ENCODE peak calls at places on chromosomes 4 and X, in six cellular contexts. R, J, B, S, P and F are unnamed samples.

GRCh38 chr4:153570228-153570973 is 104.2 kb downstream of the TMEM131L start:
- DNase-seq in R (no peak), J (no peak), B (no peak), S (no peak), P (no peak), F (no peak)

GRCh38 chrX:13126785-13127184 is 82.4 kb upstream of the FAM9C start:
- DNase-seq in R (no peak), J (no peak), B (no peak), S (no peak), P (no peak), F (no peak)

GRCh38 chrX:20144491-20144890 is 2.9 kb upstream of the EIF1AX start:
- DNase-seq in R (no peak), J (no peak), B (no peak), S (no peak), P (no peak), F (no peak)

GRCh38 chr4:173367285-173367684 is 3.5 kb upstream of the SAP30 start:
- DNase-seq in R (no peak), J (no peak), B (no peak), S (no peak), P (no peak), F (no peak)

GRCh38 chrX:85988353-85988752 is 59.0 kb downstream of the CHM start:
- DNase-seq in R (no peak), J (no peak), B (no peak), S (no peak), P (no peak), F (no peak)

GRCh38 chr4:150078996-150079581 is 844 bp downstream of the DCLK2 start:
- DNase-seq in R (peak; percentile 28), J (peak; percentile 41), B (peak; percentile 78), S (peak; percentile 22), P (peak; percentile 23), F (no peak)

GRCh38 chrX:153651540-153652079 is 4.6 kb downstream of the DUSP9 start:
- DNase-seq in R (no peak), J (no peak), B (no peak), S (peak; percentile 44), P (no peak), F (no peak)

GRCh38 chr4:145847764-145848163 is 90.9 kb downstream of the ZNF827 start:
- DNase-seq in R (no peak), J (no peak), B (no peak), S (no peak), P (no peak), F (no peak)

GRCh38 chrX:95903490-95903889 is 781.2 kb upstream of the DIAPH2 start:
- DNase-seq in R (no peak), J (no peak), B (no peak), S (no peak), P (no peak), F (no peak)

GRCh38 chr4:84378983-84379382 is 120.1 kb downstream of the NKX6-1 start:
- DNase-seq in R (no peak), J (no peak), B (no peak), S (no peak), P (no peak), F (no peak)

GRCh38 chr4:3106339-3107186 is 32.1 kb downstream of the HTT start:
- DNase-seq in R (peak; percentile 92), J (peak; percentile 67), B (peak; percentile 94), S (peak; percentile 90), P (no peak), F (peak; percentile 88)

GRCh38 chr4:8323947-8324555 is 54.5 kb downstream of the HTRA3 start:
- DNase-seq in R (no peak), J (no peak), B (no peak), S (no peak), P (no peak), F (no peak)

GRCh38 chr4:124167602-124168001 is 544.9 kb downstream of the ANKRD50 start:
- DNase-seq in R (no peak), J (no peak), B (peak; percentile 6), S (no peak), P (no peak), F (peak; percentile 2)